ENCODE peak calls at places on chromosome 4, in six cellular contexts. One of them, this sample, is unnamed.

GRCh38 chr4:120963449-120963848 is 40.9 kb upstream of the PRDM5 start:
- DNase-seq in activated naive CD8-positive, alpha-beta T cell treated with anti-CD3 and anti-CD28 coated beads, Interleukin-2, amount 50 U/mL, for 24 hours: no peak
- DNase-seq in stomach: no peak
- DNase-seq in LoVo: no peak
- DNase-seq in effector memory CD8-positive, alpha-beta T cell: no peak
- DNase-seq in NCI-H1417 treated with DMSO at 0.1 percent for 48 hours: no peak
- DNase-seq in this sample: no peak

GRCh38 chr4:11042760-11043159 is 358.2 kb upstream of the CLNK start:
- DNase-seq in NCI-H1417 treated with DMSO at 0.1 percent for 48 hours: no peak
- DNase-seq in LoVo: no peak
- DNase-seq in stomach: no peak
- DNase-seq in activated naive CD8-positive, alpha-beta T cell treated with anti-CD3 and anti-CD28 coated beads, Interleukin-2, amount 50 U/mL, for 24 hours: no peak
- DNase-seq in effector memory CD8-positive, alpha-beta T cell: no peak
- DNase-seq in this sample: no peak

GRCh38 chr4:7101692-7102515 is 34.0 kb upstream of the GRPEL1 start:
- DNase-seq in LoVo: peak
- DNase-seq in stomach: peak
- DNase-seq in activated naive CD8-positive, alpha-beta T cell treated with anti-CD3 and anti-CD28 coated beads, Interleukin-2, amount 50 U/mL, for 24 hours: peak
- DNase-seq in effector memory CD8-positive, alpha-beta T cell: peak
- DNase-seq in NCI-H1417 treated with DMSO at 0.1 percent for 48 hours: peak
- DNase-seq in this sample: peak

GRCh38 chr4:187965726-187966125 is 29.8 kb upstream of the ZFP42 start:
- DNase-seq in NCI-H1417 treated with DMSO at 0.1 percent for 48 hours: no peak
- DNase-seq in effector memory CD8-positive, alpha-beta T cell: no peak
- DNase-seq in stomach: no peak
- DNase-seq in LoVo: no peak
- DNase-seq in activated naive CD8-positive, alpha-beta T cell treated with anti-CD3 and anti-CD28 coated beads, Interleukin-2, amount 50 U/mL, for 24 hours: no peak
- DNase-seq in this sample: no peak

GRCh38 chr4:145613546-145614234 is 5.5 kb upstream of the MMAA start:
- DNase-seq in effector memory CD8-positive, alpha-beta T cell: no peak
- DNase-seq in NCI-H1417 treated with DMSO at 0.1 percent for 48 hours: no peak
- DNase-seq in stomach: no peak
- DNase-seq in activated naive CD8-positive, alpha-beta T cell treated with anti-CD3 and anti-CD28 coated beads, Interleukin-2, amount 50 U/mL, for 24 hours: no peak
- DNase-seq in LoVo: no peak
- DNase-seq in this sample: no peak

GRCh38 chr4:57109847-57110634 is at the start of gene IGFBP7:
- DNase-seq in NCI-H1417 treated with DMSO at 0.1 percent for 48 hours: no peak
- DNase-seq in LoVo: no peak
- DNase-seq in stomach: peak
- DNase-seq in effector memory CD8-positive, alpha-beta T cell: no peak
- DNase-seq in activated naive CD8-positive, alpha-beta T cell treated with anti-CD3 and anti-CD28 coated beads, Interleukin-2, amount 50 U/mL, for 24 hours: peak
- DNase-seq in this sample: no peak

GRCh38 chr4:145709336-145709735 is 29.4 kb downstream of the C4orf51 start:
- DNase-seq in LoVo: no peak
- DNase-seq in effector memory CD8-positive, alpha-beta T cell: no peak
- DNase-seq in NCI-H1417 treated with DMSO at 0.1 percent for 48 hours: no peak
- DNase-seq in stomach: no peak
- DNase-seq in activated naive CD8-positive, alpha-beta T cell treated with anti-CD3 and anti-CD28 coated beads, Interleukin-2, amount 50 U/mL, for 24 hours: no peak
- DNase-seq in this sample: no peak

GRCh38 chr4:10747186-10747585 is 62.6 kb upstream of the CLNK start:
- DNase-seq in LoVo: no peak
- DNase-seq in stomach: no peak
- DNase-seq in activated naive CD8-positive, alpha-beta T cell treated with anti-CD3 and anti-CD28 coated beads, Interleukin-2, amount 50 U/mL, for 24 hours: no peak
- DNase-seq in effector memory CD8-positive, alpha-beta T cell: no peak
- DNase-seq in NCI-H1417 treated with DMSO at 0.1 percent for 48 hours: no peak
- DNase-seq in this sample: no peak

GRCh38 chr4:38482696-38483095 is 181.3 kb upstream of the KLF3 start:
- DNase-seq in effector memory CD8-positive, alpha-beta T cell: no peak
- DNase-seq in stomach: no peak
- DNase-seq in NCI-H1417 treated with DMSO at 0.1 percent for 48 hours: no peak
- DNase-seq in activated naive CD8-positive, alpha-beta T cell treated with anti-CD3 and anti-CD28 coated beads, Interleukin-2, amount 50 U/mL, for 24 hours: no peak
- DNase-seq in LoVo: no peak
- DNase-seq in this sample: no peak

This sample was measured in HCT116.